ENCODE peak calls at places on chromosome 1, in ten cellular contexts. One of them, this sample, is unnamed. For H3K4me1, the result is how much of the 10 kb centered on the place peaks cover.

GRCh38 chr1:100543640-100544039 is 5.7 kb downstream of the GPR88 start:
- DNase-seq in astrocyte: no peak
- DNase-seq in heart right ventricle: no peak
- DNase-seq in stomach: no peak
- DNase-seq in tibial artery: no peak
- DNase-seq in H1: peak
- DNase-seq in PC-9: no peak
- DNase-seq in ovary: no peak
- DNase-seq in left lung: no peak
- DNase-seq in H9: peak
- DNase-seq in this sample: peak

GRCh38 chr1:46413596-46413985 is 19.5 kb downstream of the FAAH start:
- DNase-seq in H1: peak
- DNase-seq in tibial artery: no peak
- DNase-seq in ovary: no peak
- DNase-seq in astrocyte: no peak
- DNase-seq in H9: peak
- DNase-seq in stomach: no peak
- DNase-seq in left lung: no peak
- DNase-seq in heart right ventricle: no peak
- DNase-seq in PC-9: no peak
- DNase-seq in this sample: no peak

GRCh38 chr1:84253891-84254290 is 47.6 kb upstream of the SAMD13 start:
- DNase-seq in heart right ventricle: peak
- DNase-seq in H9: no peak
- DNase-seq in stomach: peak
- DNase-seq in ovary: no peak
- DNase-seq in PC-9: peak
- DNase-seq in left lung: peak
- DNase-seq in H1: no peak
- DNase-seq in tibial artery: peak
- DNase-seq in astrocyte: peak
- DNase-seq in this sample: no peak

GRCh38 chr1:245538671-245539070 is 383.9 kb downstream of the KIF26B start:
- DNase-seq in heart right ventricle: no peak
- DNase-seq in H1: no peak
- DNase-seq in tibial artery: no peak
- DNase-seq in left lung: no peak
- DNase-seq in astrocyte: peak
- DNase-seq in H9: no peak
- DNase-seq in ovary: no peak
- DNase-seq in stomach: no peak
- DNase-seq in PC-9: no peak
- DNase-seq in this sample: no peak

GRCh38 chr1:222009105-222009730 is 267.3 kb upstream of the DUSP10 start:
- DNase-seq in ovary: no peak
- DNase-seq in tibial artery: no peak
- DNase-seq in stomach: no peak
- DNase-seq in PC-9: no peak
- DNase-seq in H9: peak
- DNase-seq in H1: no peak
- DNase-seq in heart right ventricle: no peak
- DNase-seq in astrocyte: no peak
- DNase-seq in left lung: no peak
- DNase-seq in this sample: no peak

GRCh38 chr1:160046494-160047115 is 14.8 kb upstream of the PIGM start:
- DNase-seq in astrocyte: no peak
- DNase-seq in ovary: peak
- DNase-seq in PC-9: no peak
- DNase-seq in left lung: no peak
- DNase-seq in H1: peak
- DNase-seq in H9: peak
- DNase-seq in heart right ventricle: peak
- DNase-seq in tibial artery: peak
- DNase-seq in stomach: peak
- DNase-seq in this sample: peak

GRCh38 chr1:98017184-98017583 is 96.3 kb upstream of the DPYD start:
- DNase-seq in stomach: no peak
- DNase-seq in astrocyte: no peak
- DNase-seq in tibial artery: no peak
- DNase-seq in PC-9: no peak
- DNase-seq in left lung: no peak
- DNase-seq in H1: no peak
- DNase-seq in H9: no peak
- DNase-seq in heart right ventricle: no peak
- DNase-seq in ovary: no peak
- DNase-seq in this sample: no peak

GRCh38 chr1:201157949-201158348 is 3.7 kb upstream of the TMEM9 start:
- DNase-seq in astrocyte: no peak
- DNase-seq in stomach: no peak
- DNase-seq in left lung: no peak
- DNase-seq in ovary: no peak
- DNase-seq in heart right ventricle: no peak
- DNase-seq in tibial artery: no peak
- DNase-seq in H9: no peak
- DNase-seq in H1: no peak
- DNase-seq in PC-9: no peak
- DNase-seq in this sample: no peak

GRCh38 chr1:248618878-248619277 is 16.0 kb downstream of the OR2T11 start:
- DNase-seq in left lung: no peak
- DNase-seq in stomach: peak
- DNase-seq in ovary: peak
- DNase-seq in PC-9: no peak
- DNase-seq in heart right ventricle: no peak
- DNase-seq in H1: no peak
- DNase-seq in astrocyte: no peak
- DNase-seq in tibial artery: no peak
- DNase-seq in H9: no peak
- DNase-seq in this sample: peak
- TF ChIP-seq CTCF in left lung: peak
- TF ChIP-seq CTCF in stomach: peak
- TF ChIP-seq CTCF in ovary: no peak
- TF ChIP-seq CTCF in PC-9: no peak
- TF ChIP-seq CTCF in heart right ventricle: peak
- TF ChIP-seq CTCF in H1: no peak
- TF ChIP-seq CTCF in astrocyte: peak
- TF ChIP-seq CTCF in tibial artery: no peak
- TF ChIP-seq CTCF in H9: peak
- TF ChIP-seq CTCF in this sample: peak

DNA sequence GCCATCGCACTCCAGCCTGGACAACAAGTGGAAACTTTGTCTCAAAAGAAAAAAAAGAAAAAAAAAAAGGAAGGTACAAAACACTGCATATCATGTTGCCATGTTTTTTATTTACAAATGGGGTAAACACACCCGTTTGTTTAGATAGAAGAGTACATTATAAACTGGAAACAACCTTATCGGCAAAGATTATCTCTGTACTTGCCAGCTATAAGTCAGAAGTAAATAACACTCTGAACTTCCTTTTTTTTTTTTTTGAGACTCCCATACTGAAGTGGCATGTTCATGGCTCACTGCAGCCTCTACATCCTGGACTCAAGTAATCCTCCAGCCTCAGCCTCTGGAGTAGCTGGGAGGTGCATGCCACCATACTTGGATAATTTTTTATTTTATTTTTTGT is 21.9 kb downstream of the USP48 start:
- DNase-seq in PC-9: no peak
- DNase-seq in tibial artery: no peak
- DNase-seq in left lung: no peak
- DNase-seq in H1: no peak
- DNase-seq in ovary: no peak
- DNase-seq in astrocyte: no peak
- DNase-seq in H9: no peak
- DNase-seq in stomach: no peak
- DNase-seq in heart right ventricle: no peak
- DNase-seq in this sample: no peak
- H3K4me1 ChIP-seq in PC-9: under half
- H3K4me1 ChIP-seq in tibial artery: under half
- H3K4me1 ChIP-seq in left lung: under half
- H3K4me1 ChIP-seq in H1: under half
- H3K4me1 ChIP-seq in ovary: under half
- H3K4me1 ChIP-seq in astrocyte: under half
- H3K4me1 ChIP-seq in H9: under half
- H3K4me1 ChIP-seq in stomach: half or more
- H3K4me1 ChIP-seq in heart right ventricle: under half
- H3K4me1 ChIP-seq in this sample: under half

DNA sequence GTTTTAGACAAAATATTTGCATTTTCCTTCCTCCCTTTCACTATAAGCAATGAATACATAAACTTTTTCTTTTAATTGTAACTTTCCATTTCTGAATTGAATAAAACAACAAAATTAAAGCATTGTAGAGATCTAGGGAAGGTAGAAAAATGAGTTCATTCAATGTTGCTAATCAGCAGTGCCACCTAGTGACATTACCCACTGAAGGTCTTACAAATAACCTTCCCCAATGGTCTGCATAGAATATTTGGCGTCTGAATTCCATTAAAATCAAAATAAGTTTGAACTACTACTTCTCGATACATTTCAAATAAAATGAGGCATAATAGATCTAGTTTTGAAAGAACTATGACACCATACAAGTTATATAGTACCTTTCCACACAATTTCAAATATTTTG is 19.6 kb downstream of the FH start:
- DNase-seq in left lung: no peak
- DNase-seq in PC-9: no peak
- DNase-seq in astrocyte: peak
- DNase-seq in heart right ventricle: no peak
- DNase-seq in H9: no peak
- DNase-seq in tibial artery: no peak
- DNase-seq in stomach: no peak
- DNase-seq in ovary: no peak
- DNase-seq in H1: no peak
- DNase-seq in this sample: peak
- TF ChIP-seq CTCF in left lung: no peak
- TF ChIP-seq CTCF in PC-9: peak
- TF ChIP-seq CTCF in astrocyte: peak
- TF ChIP-seq CTCF in heart right ventricle: peak
- TF ChIP-seq CTCF in H9: peak
- TF ChIP-seq CTCF in tibial artery: no peak
- TF ChIP-seq CTCF in stomach: peak
- TF ChIP-seq CTCF in ovary: no peak
- TF ChIP-seq CTCF in H1: peak
- TF ChIP-seq CTCF in this sample: peak

GRCh38 chr1:8203056-8203455 is 114.9 kb upstream of the SLC45A1 start:
- DNase-seq in stomach: no peak
- DNase-seq in left lung: no peak
- DNase-seq in astrocyte: no peak
- DNase-seq in H1: no peak
- DNase-seq in ovary: peak
- DNase-seq in heart right ventricle: no peak
- DNase-seq in tibial artery: no peak
- DNase-seq in PC-9: no peak
- DNase-seq in H9: no peak
- DNase-seq in this sample: no peak
- H3K4me1 ChIP-seq in stomach: under half
- H3K4me1 ChIP-seq in left lung: under half
- H3K4me1 ChIP-seq in astrocyte: under half
- H3K4me1 ChIP-seq in H1: under half
- H3K4me1 ChIP-seq in ovary: under half
- H3K4me1 ChIP-seq in heart right ventricle: under half
- H3K4me1 ChIP-seq in tibial artery: under half
- H3K4me1 ChIP-seq in PC-9: half or more
- H3K4me1 ChIP-seq in H9: under half
- H3K4me1 ChIP-seq in this sample: under half

GRCh38 chr1:150970818-150971582 is 3.6 kb downstream of the CERS2 start:
- DNase-seq in ovary: peak
- DNase-seq in left lung: peak
- DNase-seq in H1: no peak
- DNase-seq in tibial artery: peak
- DNase-seq in heart right ventricle: peak
- DNase-seq in H9: no peak
- DNase-seq in astrocyte: no peak
- DNase-seq in stomach: peak
- DNase-seq in PC-9: no peak
- DNase-seq in this sample: peak
- TF ChIP-seq CTCF in ovary: no peak
- TF ChIP-seq CTCF in left lung: no peak
- TF ChIP-seq CTCF in H1: no peak
- TF ChIP-seq CTCF in tibial artery: no peak
- TF ChIP-seq CTCF in heart right ventricle: no peak
- TF ChIP-seq CTCF in H9: no peak
- TF ChIP-seq CTCF in astrocyte: no peak
- TF ChIP-seq CTCF in stomach: no peak
- TF ChIP-seq CTCF in PC-9: no peak
- TF ChIP-seq CTCF in this sample: no peak

DNA sequence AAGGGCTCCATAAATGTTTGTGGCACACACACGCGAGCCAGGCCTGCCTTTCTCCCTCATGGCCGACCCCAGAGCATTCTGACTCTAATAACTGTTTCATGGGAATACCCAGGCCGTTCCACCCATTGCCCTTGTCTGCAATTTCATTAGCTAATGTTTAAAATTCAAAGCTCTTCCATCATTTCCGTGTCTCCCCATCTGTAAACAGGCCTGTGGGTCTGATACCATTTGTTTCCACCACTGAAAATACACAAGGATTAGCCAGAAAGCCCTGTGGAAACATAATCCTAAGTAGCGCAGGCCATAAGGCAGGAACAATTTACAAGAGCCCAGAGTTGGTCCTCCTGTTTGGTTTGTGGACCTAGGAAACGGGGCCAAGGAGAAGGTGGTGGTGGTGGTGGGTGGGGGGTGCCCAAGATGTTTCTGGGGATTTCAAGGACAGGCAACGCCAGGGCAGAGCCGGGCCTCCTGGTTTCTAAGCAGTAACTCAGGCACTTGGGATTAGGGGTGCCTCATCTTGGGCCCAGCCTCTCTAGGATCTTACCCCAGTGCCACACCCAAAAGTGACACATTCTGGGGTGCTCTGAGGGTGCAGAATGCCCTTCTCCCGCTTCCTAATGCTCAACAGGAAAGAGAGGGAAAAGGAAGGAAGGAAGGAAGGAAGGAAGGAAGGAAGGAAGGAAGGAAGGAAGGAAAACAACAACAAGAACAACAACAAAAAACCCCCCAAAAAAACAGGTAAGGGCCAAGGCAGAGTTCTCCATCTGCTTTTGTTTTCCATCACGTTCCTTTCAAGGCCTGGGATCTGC is 79.4 kb downstream of the SSBP3 start:
- DNase-seq in tibial artery: no peak
- DNase-seq in stomach: no peak
- DNase-seq in heart right ventricle: no peak
- DNase-seq in left lung: no peak
- DNase-seq in H9: no peak
- DNase-seq in astrocyte: no peak
- DNase-seq in ovary: no peak
- DNase-seq in H1: no peak
- DNase-seq in PC-9: no peak
- DNase-seq in this sample: no peak
- H3K4me1 ChIP-seq in tibial artery: under half
- H3K4me1 ChIP-seq in stomach: half or more
- H3K4me1 ChIP-seq in heart right ventricle: half or more
- H3K4me1 ChIP-seq in left lung: under half
- H3K4me1 ChIP-seq in H9: under half
- H3K4me1 ChIP-seq in astrocyte: under half
- H3K4me1 ChIP-seq in ovary: half or more
- H3K4me1 ChIP-seq in H1: half or more
- H3K4me1 ChIP-seq in PC-9: under half
- H3K4me1 ChIP-seq in this sample: half or more

DNA sequence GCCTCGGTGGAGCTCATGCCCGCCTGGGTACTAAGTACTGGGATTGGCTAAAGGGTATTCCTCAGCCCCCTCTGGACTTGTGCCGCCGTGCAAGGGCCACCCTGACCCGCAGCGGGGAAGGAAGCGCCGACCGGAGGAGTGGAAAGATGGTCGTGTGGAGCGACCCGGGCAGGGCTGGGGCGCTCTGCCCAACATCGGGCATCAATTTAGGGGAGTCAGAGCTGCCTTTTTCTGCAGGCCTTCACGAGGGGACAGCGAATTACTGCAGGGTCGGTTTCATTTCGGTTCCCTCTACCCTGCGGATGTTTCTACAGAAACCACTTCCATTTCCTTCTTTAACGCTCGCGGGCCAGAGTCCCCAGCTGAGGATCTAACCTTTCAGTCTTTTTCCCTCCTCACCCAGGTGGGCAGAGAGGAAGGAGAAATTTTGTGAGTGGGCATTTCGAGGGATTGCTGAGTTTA is 986 bp downstream of the TOR1AIP1 start:
- DNase-seq in H1: no peak
- DNase-seq in heart right ventricle: peak
- DNase-seq in astrocyte: no peak
- DNase-seq in tibial artery: no peak
- DNase-seq in stomach: peak
- DNase-seq in left lung: peak
- DNase-seq in ovary: no peak
- DNase-seq in H9: no peak
- DNase-seq in PC-9: no peak
- DNase-seq in this sample: peak
- TF ChIP-seq CTCF in H1: no peak
- TF ChIP-seq CTCF in heart right ventricle: no peak
- TF ChIP-seq CTCF in astrocyte: no peak
- TF ChIP-seq CTCF in tibial artery: no peak
- TF ChIP-seq CTCF in stomach: no peak
- TF ChIP-seq CTCF in left lung: no peak
- TF ChIP-seq CTCF in ovary: no peak
- TF ChIP-seq CTCF in H9: no peak
- TF ChIP-seq CTCF in PC-9: no peak
- TF ChIP-seq CTCF in this sample: no peak

This sample was measured in BE2C.